ENCODE peak calls at places on chromosomes 6 and 20, in nine cellular contexts. N, S, H, E, X, O, D, G and U are unnamed samples.

GRCh38 chr6:74282143-74282689 is 586.2 kb downstream of the CD109 start:
- DNase-seq in G (no peak), E (no peak), X (no peak), D (no peak), S (no peak), O (no peak), H (no peak), N (no peak), U (no peak)

GRCh38 chr6:9461161-9461560 is 953.7 kb downstream of the TFAP2A start:
- DNase-seq in D (no peak), X (no peak), H (no peak), O (no peak), S (no peak), E (no peak), N (no peak), G (no peak), U (no peak)

GRCh38 chr20:24768226-24768625 is 180.8 kb upstream of the CST7 start:
- DNase-seq in X (no peak), G (no peak), S (peak), E (peak), D (no peak), H (no peak), O (no peak), N (peak), U (no peak)

GRCh38 chr6:91278416-91278815 is 691.5 kb upstream of the MAP3K7 start:
- DNase-seq in S (no peak), N (no peak), G (no peak), D (no peak), X (no peak), H (peak), O (no peak), E (peak), U (peak)

GRCh38 chr6:170260686-170261085 is 30.2 kb downstream of the DLL1 start:
- DNase-seq in X (no peak), D (no peak), H (no peak), S (no peak), O (no peak), N (no peak), G (no peak), E (peak), U (no peak)

GRCh38 chr20:54345301-54345724 is 130.1 kb upstream of the DOK5 start:
- DNase-seq in S (peak), G (peak), O (no peak), N (peak), H (no peak), D (no peak), E (peak), X (no peak), U (peak)

GRCh38 chr6:169529931-169530761 is 171.7 kb downstream of the WDR27 start:
- DNase-seq in N (no peak), D (peak), E (peak), G (peak), S (peak), H (no peak), O (no peak), X (peak), U (no peak)

GRCh38 chr6:34027445-34027936 is 118.4 kb downstream of the GRM4 start:
- DNase-seq in D (peak), E (peak), H (peak), S (no peak), O (no peak), N (no peak), G (peak), X (no peak), U (peak)

GRCh38 chr20:33914871-33915270 is 78.8 kb upstream of the RALY start:
- DNase-seq in X (no peak), O (no peak), E (peak), S (peak), H (no peak), N (peak), D (no peak), G (peak), U (peak)

GRCh38 chr20:11522359-11522758 is 395.3 kb upstream of the BTBD3 start:
- DNase-seq in D (no peak), O (no peak), G (no peak), X (no peak), N (no peak), H (no peak), S (peak), E (no peak), U (no peak)

GRCh38 chr20:53050338-53050737 is 78.2 kb downstream of the TSHZ2 start:
- DNase-seq in X (no peak), N (no peak), H (no peak), E (no peak), G (no peak), S (no peak), D (no peak), O (no peak), U (no peak)

GRCh38 chr6:157615951-157616350 is 207.1 kb upstream of the SNX9 start:
- DNase-seq in S (no peak), E (no peak), H (no peak), G (no peak), D (no peak), O (no peak), X (no peak), N (no peak), U (no peak)

GRCh38 chr6:25942561-25943147 is 12.2 kb upstream of the SLC17A2 start:
- DNase-seq in X (no peak), E (peak), D (no peak), G (peak), H (no peak), N (peak), S (no peak), O (no peak), U (peak)

GRCh38 chr20:49724637-49725606 is 11.2 kb upstream of the B4GALT5 start:
- DNase-seq in D (no peak), S (peak), N (no peak), X (peak), G (peak), H (no peak), O (no peak), E (peak), U (no peak)

GRCh38 chr6:55713411-55713810 is 134.4 kb upstream of the HMGCLL1 start:
- DNase-seq in H (no peak), X (no peak), G (peak), O (no peak), D (no peak), E (no peak), N (peak), S (no peak), U (no peak)

GRCh38 chr6:142570221-142570671 is 268.4 kb downstream of the ADGRG6 start:
- DNase-seq in D (no peak), O (no peak), N (peak), X (no peak), E (peak), G (peak), S (peak), H (no peak), U (peak)

GRCh38 chr20:10555865-10556308 is 117.9 kb downstream of the JAG1 start:
- DNase-seq in H (no peak), O (no peak), S (peak), G (peak), N (peak), X (no peak), D (no peak), E (peak), U (peak)

GRCh38 chr6:38567436-38567835 is 72.3 kb downstream of the BTBD9 start:
- DNase-seq in N (peak), D (peak), X (peak), O (peak), S (peak), G (peak), H (no peak), E (peak), U (peak)

GRCh38 chr6:27562027-27562410 is 89.1 kb upstream of the ZNF184 start:
- DNase-seq in O (no peak), D (no peak), S (no peak), N (peak), H (no peak), E (no peak), X (no peak), G (no peak), U (no peak)

GRCh38 chr20:7868108-7868507 is 72.2 kb downstream of the HAO1 start:
- DNase-seq in E (no peak), O (no peak), D (no peak), N (no peak), G (no peak), X (no peak), H (no peak), S (no peak), U (no peak)

GRCh38 chr6:33410711-33411631 is at the start of gene PHF1:
- DNase-seq in G (peak), D (peak), X (peak), E (no peak), O (no peak), H (peak), S (peak), N (peak), U (peak)

GRCh38 chr6:147127587-147127986 is 76.6 kb upstream of the STXBP5 start:
- DNase-seq in X (no peak), D (no peak), S (peak), E (peak), O (no peak), G (no peak), N (no peak), H (no peak), U (no peak)

GRCh38 chr20:18057994-18058349 is 256 bp upstream of the OVOL2 start:
- DNase-seq in D (no peak), G (no peak), N (no peak), E (no peak), S (no peak), O (no peak), H (peak), X (no peak), U (no peak)

GRCh38 chr6:27791182-27791939 is 120.8 kb downstream of the OR2B2 start:
- DNase-seq in H (peak), O (peak), D (peak), X (peak), N (peak), S (peak), E (peak), G (peak), U (peak)

GRCh38 chr6:150293423-150294280 is 75.2 kb upstream of the IYD start:
- DNase-seq in E (peak), O (no peak), S (peak), G (peak), H (no peak), X (no peak), D (no peak), N (peak), U (peak)

GRCh38 chr6:116450769-116451740 is 10.1 kb upstream of the CALHM6 start:
- DNase-seq in H (no peak), G (no peak), E (no peak), O (no peak), D (peak), X (no peak), N (no peak), S (no peak), U (no peak)

GRCh38 chr20:45467861-45468260 is 1.7 kb upstream of the WFDC2 start:
- DNase-seq in H (no peak), X (no peak), N (no peak), O (no peak), D (peak), E (no peak), G (no peak), S (no peak), U (no peak)

GRCh38 chr6:148272084-148272483 is 70.6 kb upstream of the SASH1 start:
- DNase-seq in D (no peak), H (no peak), X (no peak), O (no peak), N (peak), S (peak), E (peak), G (peak), U (no peak)

GRCh38 chr6:27188206-27188884 is 59.2 kb upstream of the PRSS16 start:
- DNase-seq in G (peak), X (peak), H (peak), O (peak), D (peak), N (peak), S (peak), E (peak), U (peak)

GRCh38 chr6:16163066-16163465 is 34.2 kb downstream of the MYLIP start:
- DNase-seq in S (no peak), E (peak), D (no peak), H (no peak), X (no peak), O (no peak), G (no peak), N (no peak), U (no peak)

GRCh38 chr6:97876711-97877110 is 593.7 kb upstream of the MMS22L start:
- DNase-seq in N (no peak), X (no peak), S (no peak), D (no peak), H (no peak), G (no peak), E (no peak), O (no peak), U (no peak)

GRCh38 chr20:8213831-8214587 is 81.9 kb downstream of the PLCB1 start:
- DNase-seq in H (peak), D (no peak), E (no peak), X (no peak), O (no peak), N (no peak), S (no peak), G (no peak), U (no peak)

GRCh38 chr6:169979873-169980440 is 228.5 kb downstream of the ERMARD start:
- DNase-seq in X (no peak), S (no peak), H (no peak), N (no peak), O (no peak), E (no peak), D (no peak), G (no peak), U (no peak)

GRCh38 chr6:128069180-128069579 is 168.3 kb upstream of the THEMIS start:
- DNase-seq in E (no peak), S (peak), D (no peak), H (no peak), N (peak), X (no peak), G (peak), O (no peak), U (no peak)

DNA sequence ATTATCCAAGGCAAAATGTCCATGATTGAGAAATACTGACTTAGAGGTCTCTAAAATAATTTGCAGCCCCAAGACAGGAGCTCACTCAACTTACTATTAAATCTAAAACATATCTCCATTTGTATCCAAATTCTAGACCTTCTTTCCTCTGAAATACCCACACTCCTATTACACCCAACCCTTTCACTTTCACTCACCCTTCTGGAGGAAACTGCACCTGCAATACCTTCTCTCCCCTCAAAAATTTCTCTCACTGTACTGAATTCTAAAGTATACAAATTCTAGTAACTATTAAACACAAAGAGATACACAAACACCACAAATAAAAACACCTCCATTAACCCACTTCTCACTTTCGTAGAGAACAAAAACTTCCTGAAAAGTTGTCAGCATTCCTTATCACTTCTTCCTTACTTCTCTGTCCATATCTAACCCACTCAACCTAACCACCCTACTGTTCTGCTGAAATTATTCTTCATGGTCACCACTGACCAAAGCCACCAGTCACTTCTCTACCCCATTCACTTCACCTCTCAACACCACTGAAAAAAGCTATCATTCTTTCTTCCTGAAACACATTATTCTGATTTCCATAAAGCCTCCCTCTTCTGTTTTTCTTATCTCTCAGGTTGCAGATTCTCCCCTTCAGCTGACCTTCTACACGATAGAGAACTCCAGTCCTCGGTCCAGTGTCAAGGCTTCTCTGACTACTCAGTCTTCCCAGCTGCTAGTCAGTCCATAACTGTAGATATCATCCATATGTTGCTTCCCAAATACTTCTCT is 12.0 kb downstream of the LMBRD1 start:
- DNase-seq in N (no peak), G (no peak), S (no peak), D (no peak), H (no peak), E (no peak), X (no peak), O (no peak), U (no peak)
- TF ChIP-seq CTCF in N (no peak), G (no peak), S (no peak), D (no peak), H (no peak), E (no peak), X (no peak), O (no peak), U (no peak)

GRCh38 chr6:53464483-53464882 is 80.4 kb downstream of the GCLC start:
- DNase-seq in N (no peak), S (no peak), G (no peak), E (no peak), H (no peak), D (no peak), X (no peak), O (no peak), U (no peak)
- H3K27ac ChIP-seq in N (no peak), S (no peak), G (no peak), E (peak), H (no peak), D (no peak), X (no peak), O (no peak), U (no peak)

DNA sequence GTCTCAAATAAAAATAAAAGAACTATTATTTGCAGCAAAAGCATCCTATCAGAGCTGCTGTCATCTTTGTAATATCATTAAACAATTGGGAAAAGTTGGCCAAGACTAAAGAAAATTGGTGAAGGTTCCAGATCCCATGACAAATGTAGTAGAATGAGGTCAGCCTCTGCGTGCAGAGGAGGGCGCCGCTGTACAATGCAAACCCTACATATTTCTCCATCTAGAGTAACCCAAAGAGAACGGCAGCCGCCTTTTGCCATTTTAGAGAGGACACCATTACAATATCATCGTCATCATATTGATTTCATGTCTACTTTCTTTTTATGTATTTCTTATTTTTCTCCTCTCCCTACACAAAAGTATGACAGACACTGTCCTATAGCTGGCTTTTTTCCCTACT is 59.5 kb downstream of the ZMYND8 start:
- DNase-seq in N (no peak), S (no peak), H (no peak), X (no peak), D (no peak), E (peak), G (no peak), O (no peak), U (no peak)
- TF ChIP-seq CTCF in N (peak), S (no peak), H (peak), X (no peak), D (no peak), E (peak), G (no peak), O (no peak), U (no peak)

GRCh38 chr6:106518748-106519147 is 110.5 kb downstream of the RTN4IP1 start:
- DNase-seq in X (no peak), E (no peak), D (no peak), N (no peak), O (no peak), G (no peak), H (no peak), S (no peak), U (no peak)
- H3K27ac ChIP-seq in X (no peak), E (peak), D (peak), N (no peak), O (no peak), G (peak), H (no peak), S (peak), U (peak)